ENCODE peak calls at places on chromosomes 13 and 19, in nine cellular contexts. W is neuronal stem cell, N is fibroblast of pulmonary artery, E is OCI-LY7, T is heart right ventricle, G is cardiac muscle cell, U is WERI-Rb-1, R is upper lobe of right lung, F is ascending aorta. K is an unnamed sample.
A peak's percentile ranks its signal among the peaks of the same experiment; 100 is the strongest.

GRCh38 chr13:27792393-27793218 is at the start of gene GSX1:
- DNase-seq in F (peak; percentile 69), R (peak; percentile 86), E (no peak), N (peak; percentile 79), U (no peak), T (peak; percentile 51), G (peak; percentile 95), W (peak; percentile 85), K (peak; percentile 51)

GRCh38 chr13:101515504-101515903 is 63.0 kb downstream of the ITGBL1 start:
- DNase-seq in U (no peak), E (no peak), F (no peak), G (no peak), N (no peak), W (no peak), T (no peak), R (no peak), K (no peak)

GRCh38 chr13:107387525-107387924 is 819.6 kb upstream of the ARGLU1 start:
- DNase-seq in R (no peak), E (no peak), G (no peak), F (no peak), U (no peak), T (no peak), W (no peak), N (no peak), K (no peak)

GRCh38 chr13:89315287-89315686 is 1644.1 kb downstream of the SLITRK5 start:
- DNase-seq in U (no peak), R (no peak), W (no peak), F (no peak), T (no peak), E (no peak), G (no peak), N (no peak), K (no peak)

GRCh38 chr13:25300861-25301346 is 521 bp upstream of the NUP58 start:
- DNase-seq in F (peak; percentile 62), W (no peak), N (peak; percentile 20), G (no peak), T (peak; percentile 38), U (peak; percentile 61), R (peak; percentile 66), E (no peak), K (peak; percentile 58)

GRCh38 chr19:45474191-45474940 is 6.6 kb downstream of the FOSB start:
- DNase-seq in R (no peak), E (no peak), G (no peak), N (peak; percentile 50), U (no peak), F (no peak), T (no peak), W (no peak), K (no peak)

GRCh38 chr19:1507192-1507660 is 5.6 kb downstream of the ADAMTSL5 start:
- DNase-seq in N (no peak), T (no peak), G (no peak), R (no peak), W (no peak), E (no peak), F (no peak), U (no peak), K (no peak)

GRCh38 chr13:60787083-60787482 is 390.1 kb downstream of the TDRD3 start:
- DNase-seq in T (no peak), U (no peak), N (no peak), R (no peak), F (no peak), E (no peak), W (no peak), G (no peak), K (no peak)

GRCh38 chr19:11451942-11452813 is 16.7 kb downstream of the PRKCSH start:
- DNase-seq in N (no peak), E (peak; percentile 27), R (no peak), W (no peak), T (no peak), F (no peak), U (peak; percentile 50), G (no peak), K (no peak)

GRCh38 chr13:32737111-32737571 is 150.9 kb downstream of the PDS5B start:
- DNase-seq in E (peak; percentile 22), W (no peak), F (no peak), T (no peak), G (no peak), R (no peak), N (peak; percentile 21), U (no peak), K (no peak)

GRCh38 chr13:20231839-20232555 is at the start of gene GJB6:
- DNase-seq in R (no peak), N (no peak), E (no peak), W (peak; percentile 17), G (peak; percentile 34), U (no peak), T (no peak), F (peak; percentile 46), K (no peak)

GRCh38 chr13:46184277-46184699 is 2.3 kb upstream of the LCP1 start:
- DNase-seq in G (peak; percentile 35), N (peak; percentile 19), F (no peak), R (no peak), E (peak; percentile 87), U (peak; percentile 38), T (peak; percentile 20), W (no peak), K (peak; percentile 19)

GRCh38 chr13:40116008-40116407 is 460.5 kb downstream of the COG6 start:
- DNase-seq in R (no peak), E (no peak), G (peak; percentile 5), N (peak; percentile 99), T (peak; percentile 61), U (no peak), W (no peak), F (peak; percentile 79), K (no peak)

GRCh38 chr19:48739400-48739825 is 997 bp downstream of the RASIP1 start:
- DNase-seq in F (no peak), U (no peak), W (no peak), R (no peak), T (no peak), G (no peak), E (no peak), N (no peak), K (no peak)

GRCh38 chr19:531009-531752 is 379 bp upstream of the CDC34 start:
- DNase-seq in U (peak; percentile 94), F (peak; percentile 89), E (peak; percentile 92), G (peak; percentile 91), N (peak; percentile 82), T (peak; percentile 78), W (peak; percentile 89), R (peak; percentile 92), K (peak; percentile 87)

GRCh38 chr19:18415177-18415867 is 3.9 kb upstream of the SSBP4 start:
- DNase-seq in F (peak; percentile 89), R (peak; percentile 83), N (peak; percentile 97), W (no peak), U (no peak), G (no peak), E (no peak), T (peak; percentile 93), K (peak; percentile 86)

GRCh38 chr19:55080121-55080914 is 4.6 kb downstream of the EPS8L1 start:
- DNase-seq in R (peak; percentile 91), W (no peak), T (peak; percentile 56), E (peak; percentile 85), N (peak; percentile 62), G (peak; percentile 75), U (peak; percentile 90), F (no peak), K (peak; percentile 60)

GRCh38 chr19:55083004-55083850 is 7.6 kb downstream of the EPS8L1 start:
- DNase-seq in F (no peak), U (no peak), T (no peak), N (no peak), W (no peak), E (no peak), G (no peak), R (no peak), K (no peak)

GRCh38 chr19:55080915-55081772 is 5.5 kb downstream of the EPS8L1 start:
- DNase-seq in G (peak; percentile 80), N (peak; percentile 70), U (peak; percentile 95), W (no peak), F (peak; percentile 77), E (peak; percentile 90), R (peak; percentile 95), T (peak; percentile 73), K (peak; percentile 69)

GRCh38 chr19:55081773-55082022 is 6.0 kb downstream of the EPS8L1 start:
- DNase-seq in F (no peak), N (no peak), U (no peak), T (no peak), R (no peak), E (no peak), W (no peak), G (no peak), K (no peak)

GRCh38 chr19:55082023-55082851 is 6.6 kb downstream of the EPS8L1 start:
- DNase-seq in U (peak; percentile 89), N (peak; percentile 58), W (no peak), R (no peak), F (no peak), T (peak; percentile 47), E (peak; percentile 79), G (no peak), K (no peak)
- H3K4me3 ChIP-seq in U (peak overlapping the region; percentile 78), N (peak overlapping the region; percentile 57), W (peak overlapping the region; percentile 19), R (peak overlapping the region; percentile 61), F (peak overlapping the region; percentile 63), T (peak overlapping the region; percentile 55), E (peak overlapping the region; percentile 32), G (peak overlapping the region; percentile 46), K (peak overlapping the region; percentile 66)

GRCh38 chr19:5213667-5214066 is 126.9 kb downstream of the PTPRS start:
- DNase-seq in T (no peak), F (no peak), E (no peak), G (no peak), U (no peak), W (no peak), N (no peak), R (no peak), K (no peak)
- H3K4me3 ChIP-seq in T (no peak overlapping the region), F (no peak overlapping the region), E (no peak overlapping the region), G (no peak overlapping the region), U (no peak overlapping the region), W (no peak overlapping the region), N (no peak overlapping the region), R (no peak overlapping the region), K (no peak overlapping the region)

DNA sequence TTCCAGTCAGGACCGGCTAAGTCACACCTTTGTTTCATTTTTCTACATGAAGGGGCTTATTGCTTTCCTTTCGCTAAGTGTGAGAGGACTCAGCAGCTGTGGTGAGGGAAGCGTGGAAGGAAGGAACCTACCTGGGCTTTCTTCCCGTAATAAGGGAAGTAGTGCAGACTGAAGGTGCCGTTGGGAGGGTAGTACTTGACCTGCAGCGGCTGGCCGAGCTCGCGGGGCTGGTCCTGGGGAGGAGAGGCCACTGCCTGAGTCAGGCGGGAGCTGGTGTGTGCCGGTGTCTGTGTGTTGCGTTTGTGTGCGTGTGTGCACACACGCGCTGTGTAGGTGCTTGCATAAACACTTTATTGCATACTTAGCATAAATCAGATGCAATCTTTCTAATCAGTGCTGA is 7.7 kb downstream of the ATP4B start:
- DNase-seq in F (peak; percentile 57), U (peak; percentile 17), N (no peak), E (no peak), T (no peak), R (peak; percentile 83), G (no peak), W (no peak), K (peak; percentile 39)
- H3K4me3 ChIP-seq in F (no peak overlapping the region), U (no peak overlapping the region), N (no peak overlapping the region), E (no peak overlapping the region), T (no peak overlapping the region), R (no peak overlapping the region), G (no peak overlapping the region), W (no peak overlapping the region), K (no peak overlapping the region)

DNA sequence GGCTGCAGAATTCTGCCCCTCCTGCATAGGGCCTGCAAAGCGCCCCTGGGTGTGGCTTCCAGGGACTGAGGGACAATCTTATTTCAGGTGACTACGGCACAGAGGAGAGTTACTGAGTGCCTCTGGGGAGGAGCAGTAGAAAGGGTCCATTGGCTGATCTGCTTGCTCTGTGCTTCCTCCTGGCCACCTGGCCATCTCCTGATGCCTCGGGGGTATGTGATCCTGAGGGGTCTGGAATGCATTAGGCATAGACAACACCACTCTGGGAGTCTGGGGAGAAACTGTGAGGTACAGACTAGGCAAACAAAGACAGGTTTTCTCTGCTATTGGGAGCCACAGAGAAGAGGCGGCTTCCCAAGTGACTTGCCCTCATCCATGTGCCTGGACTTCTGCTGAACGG is 2.8 kb downstream of the KCTD15 start:
- DNase-seq in U (no peak), R (no peak), N (no peak), W (no peak), G (no peak), E (no peak), F (no peak), T (no peak), K (no peak)
- H3K4me3 ChIP-seq in U (no peak overlapping the region), R (peak overlapping the region; percentile 70), N (no peak overlapping the region), W (no peak overlapping the region), G (no peak overlapping the region), E (no peak overlapping the region), F (peak overlapping the region; percentile 93), T (peak overlapping the region; percentile 93), K (no peak overlapping the region)

K was measured in psoas muscle.